ENCODE peak calls at places on chromosome 22, in four cellular contexts. R is OCI-LY7, P is cardiac muscle cell, V is gastrocnemius medialis. M is an unnamed sample.

GRCh38 chr22:32803020-32803758 is 1.7 kb downstream of the TIMP3 start:
- DNase-seq in R (no peak), P (no peak), V (no peak), M (peak; percentile 55)

GRCh38 chr22:23058481-23059336 is 11.6 kb upstream of the GNAZ start:
- DNase-seq in R (no peak), P (no peak), V (no peak), M (no peak)

GRCh38 chr22:44333847-44334635 is 21.3 kb upstream of the SHISAL1 start:
- DNase-seq in R (no peak), P (no peak), V (no peak), M (no peak)

GRCh38 chr22:22986640-22987039 is 83.7 kb upstream of the GNAZ start:
- DNase-seq in P (no peak), R (no peak), V (no peak), M (no peak)

GRCh38 chr22:27724706-27725105 is 76.8 kb downstream of the MN1 start:
- DNase-seq in R (no peak), V (no peak), P (no peak), M (no peak)

GRCh38 chr22:25623310-25623734 is 58.8 kb downstream of the GRK3 start:
- DNase-seq in V (no peak), P (no peak), R (peak; percentile 2), M (no peak)

GRCh38 chr22:38327805-38328204 is 10.6 kb upstream of the CSNK1E start:
- DNase-seq in V (no peak), R (no peak), P (peak; percentile 45), M (no peak)

GRCh38 chr22:44259366-44260215 is 53.2 kb downstream of the SHISAL1 start:
- DNase-seq in V (no peak), R (no peak), P (no peak), M (no peak)

GRCh38 chr22:36873614-36874308 is 13.0 kb downstream of the NCF4 start:
- DNase-seq in P (peak; percentile 90), R (peak; percentile 33), V (no peak), M (peak; percentile 37)

GRCh38 chr22:47285981-47286380 is 523.5 kb downstream of the TBC1D22A start:
- DNase-seq in R (no peak), V (no peak), P (no peak), M (peak; percentile 37)

GRCh38 chr22:31036671-31037550 is 44.2 kb upstream of the SMTN start:
- DNase-seq in V (no peak), P (peak; percentile 38), R (no peak), M (peak; percentile 30)

GRCh38 chr22:36356708-36357694 is 30.8 kb downstream of the MYH9 start:
- DNase-seq in R (no peak), V (no peak), P (no peak), M (no peak)

GRCh38 chr22:35324762-35325161 is 25.1 kb downstream of the TOM1 start:
- DNase-seq in V (no peak), R (no peak), P (no peak), M (no peak)

GRCh38 chr22:19879996-19880785 is 25.5 kb upstream of the GNB1L start:
- DNase-seq in V (no peak), P (no peak), R (no peak), M (no peak)

GRCh38 chr22:19878461-19879247 is 24.0 kb upstream of the GNB1L start:
- DNase-seq in V (no peak), R (no peak), P (no peak), M (peak; percentile 8)

GRCh38 chr22:19877626-19878339 is 23.1 kb upstream of the GNB1L start:
- DNase-seq in P (peak; percentile 23), R (no peak), V (no peak), M (no peak)

GRCh38 chr22:19879651-19879995 is 24.9 kb upstream of the GNB1L start:
- DNase-seq in V (no peak), R (no peak), P (no peak), M (peak; percentile 12)

DNA sequence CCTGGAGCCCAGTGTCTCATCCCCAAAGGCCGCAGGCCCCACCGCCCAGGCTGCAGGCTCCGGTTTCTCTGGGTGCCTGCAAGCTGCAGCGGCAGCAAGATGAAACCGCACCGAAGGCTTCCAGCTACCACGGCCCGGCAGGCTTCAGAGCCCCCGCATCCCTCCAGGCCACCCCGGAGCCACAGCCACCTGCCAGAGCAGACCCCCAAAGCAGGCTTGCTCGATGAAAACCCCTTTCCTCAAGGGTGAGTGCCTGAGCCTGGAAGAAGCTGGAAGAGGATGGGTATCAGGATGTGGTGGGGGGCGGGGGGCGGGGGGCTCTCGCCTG is 24.5 kb upstream of the GNB1L start:
- DNase-seq in V (no peak), R (no peak), P (no peak), M (no peak)
- TF ChIP-seq CTCF in V (no peak), R (no peak), P (no peak), M (no peak)

GRCh38 chr22:17097701-17098100 is 12.9 kb downstream of the IL17RA start:
- DNase-seq in R (no peak), V (no peak), P (no peak), M (no peak)
- H3K27ac ChIP-seq in R (no peak overlapping the region), V (no peak overlapping the region), P (no peak overlapping the region), M (no peak overlapping the region)

DNA sequence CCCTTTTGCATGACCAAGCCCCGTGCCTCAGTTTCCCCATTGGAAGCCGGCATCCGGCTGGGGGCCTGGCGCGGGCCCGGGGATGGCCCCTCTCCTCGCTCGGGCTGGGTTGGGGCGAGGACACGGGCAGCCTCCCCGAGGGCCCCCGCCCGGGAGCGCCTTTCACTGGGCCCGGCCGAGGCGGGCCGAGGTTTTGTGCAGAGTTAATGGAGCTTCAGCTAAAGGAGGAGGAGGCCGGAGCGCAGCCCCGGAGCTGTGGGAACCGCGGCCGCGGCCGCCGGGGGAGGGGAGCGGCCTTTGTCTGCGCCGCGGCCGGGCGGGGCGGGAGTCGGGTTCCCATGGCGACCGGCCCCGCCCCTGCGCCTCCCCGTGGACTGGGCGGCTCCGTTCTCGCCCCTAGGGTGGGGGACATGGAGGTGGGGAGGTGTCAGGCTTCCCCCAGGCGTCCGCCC is 1.4 kb upstream of the MAPK11 start:
- DNase-seq in P (peak; percentile 78), V (no peak), R (peak; percentile 73), M (no peak)
- TF ChIP-seq CTCF in P (no peak), V (no peak), R (peak; percentile 38), M (no peak)

GRCh38 chr22:48427731-48428211 is 1399.9 kb downstream of the BRD1 start:
- DNase-seq in V (no peak), P (no peak), R (no peak), M (no peak)
- H3K27ac ChIP-seq in V (no peak overlapping the region), P (no peak overlapping the region), R (no peak overlapping the region), M (no peak overlapping the region)

DNA sequence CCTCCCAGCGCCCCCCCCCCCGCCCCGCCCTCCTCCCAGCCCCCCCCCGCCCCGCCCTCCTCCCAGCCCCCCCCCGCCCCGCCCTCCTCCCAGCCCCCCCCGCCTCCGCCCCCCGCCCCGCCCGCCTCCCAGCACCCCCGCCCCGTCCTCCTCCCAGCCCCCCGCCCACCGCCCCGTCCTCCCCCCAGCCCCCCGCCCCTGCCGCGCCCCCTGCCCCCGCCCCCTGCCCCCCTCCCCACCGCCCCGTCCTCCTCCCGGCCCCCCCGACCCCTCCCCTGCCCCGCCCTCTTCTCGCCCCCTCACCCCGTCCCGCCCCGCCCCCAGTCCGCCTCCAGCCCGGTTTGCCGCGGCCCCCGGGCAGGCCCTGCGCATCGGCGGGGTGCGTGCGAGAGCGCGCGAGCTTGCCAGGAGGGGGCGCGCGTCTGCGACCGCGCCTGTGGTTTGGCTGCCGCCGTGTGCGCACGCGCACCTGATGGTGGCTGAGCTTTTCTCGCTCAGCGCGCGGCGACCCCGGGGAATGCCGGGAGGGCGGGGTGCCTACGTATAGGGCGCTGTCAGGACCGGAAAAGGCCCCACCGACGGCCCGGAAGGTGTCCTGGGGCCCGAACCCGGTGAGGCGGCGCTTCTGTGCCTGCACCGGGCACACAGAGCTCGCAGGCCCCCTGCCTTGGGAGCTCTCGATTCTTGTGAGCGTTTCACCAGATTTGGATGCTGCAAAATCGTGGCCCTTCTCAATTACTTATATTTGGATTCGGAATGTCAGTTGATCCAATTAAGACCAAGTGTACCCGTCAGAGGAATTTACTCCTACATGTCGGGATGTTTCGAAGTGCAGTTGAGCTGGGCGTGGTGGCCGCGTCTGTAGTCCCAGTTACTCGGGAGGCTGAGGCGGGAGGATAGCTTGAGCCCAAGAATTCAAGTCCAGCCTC is 501 bp upstream of the TTLL12 start:
- DNase-seq in R (peak; percentile 97), V (peak; percentile 84), P (peak; percentile 97), M (peak; percentile 99)
- TF ChIP-seq CTCF in R (peak; percentile 49), V (peak; percentile 81), P (peak; percentile 54), M (peak; percentile 63)

DNA sequence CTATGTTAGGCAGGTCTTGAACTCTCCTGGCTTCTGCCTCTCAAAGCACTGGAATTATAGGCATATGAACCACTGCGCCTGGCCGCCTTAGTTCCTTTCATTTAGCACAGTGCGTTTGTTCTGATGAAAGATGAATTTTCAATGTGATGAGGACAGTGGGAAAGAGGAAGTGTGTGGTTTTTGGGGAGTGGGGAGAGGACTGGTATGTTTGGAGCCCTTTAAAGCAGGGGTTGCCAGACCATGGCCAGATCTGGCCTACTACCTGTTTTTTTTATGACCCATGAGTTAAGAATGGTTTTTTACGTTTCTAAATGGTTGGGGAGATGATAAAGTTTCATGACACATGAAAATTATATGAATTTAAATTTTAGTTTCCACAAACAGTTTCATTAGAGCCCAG is 12.5 kb downstream of the ATXN10 start:
- DNase-seq in R (no peak), P (no peak), V (no peak), M (no peak)
- H3K27ac ChIP-seq in R (no peak overlapping the region), P (no peak overlapping the region), V (no peak overlapping the region), M (no peak overlapping the region)

GRCh38 chr22:42633013-42633412 is 7.4 kb downstream of the ATP5MGL start:
- DNase-seq in V (no peak), P (no peak), R (no peak), M (no peak)

GRCh38 chr22:42635531-42635930 is 4.9 kb downstream of the ATP5MGL start:
- DNase-seq in R (no peak), P (peak; percentile 72), V (peak; percentile 91), M (peak; percentile 92)

GRCh38 chr22:42630211-42630610 is 10.2 kb downstream of the ATP5MGL start:
- DNase-seq in V (no peak), P (no peak), R (no peak), M (no peak)

GRCh38 chr22:42630901-42631602 is 9.3 kb downstream of the ATP5MGL start:
- DNase-seq in P (no peak), R (no peak), V (no peak), M (no peak)

GRCh38 chr22:42632096-42632495 is 8.3 kb downstream of the ATP5MGL start:
- DNase-seq in P (no peak), R (no peak), V (no peak), M (no peak)
- TF ChIP-seq CTCF in P (peak; percentile 32), R (peak; percentile 48), V (peak; percentile 33), M (peak; percentile 26)

M was measured in psoas muscle.